ENCODE peak calls at places on chromosomes 13 and 19, in ten cellular contexts. One of them, this sample, is unnamed.
A peak's percentile ranks its signal among the peaks of the same experiment; 100 is the strongest.

GRCh38 chr19:20664917-20665781 is 3.8 kb upstream of the ZNF626 start:
- DNase-seq in cardiac fibroblast: peak; percentile 34
- DNase-seq in kidney glomerular epithelial cell: no peak
- DNase-seq in T-helper 1 cell: no peak
- DNase-seq in HEK293T: no peak
- DNase-seq in T-cell: no peak
- DNase-seq in NCI-H1436: no peak
- DNase-seq in transverse colon: no peak
- DNase-seq in tibial nerve: no peak
- DNase-seq in GM13976: no peak
- DNase-seq in this sample: no peak

GRCh38 chr13:106835477-106835876 is 267.5 kb upstream of the ARGLU1 start:
- DNase-seq in cardiac fibroblast: no peak
- DNase-seq in kidney glomerular epithelial cell: no peak
- DNase-seq in T-helper 1 cell: no peak
- DNase-seq in HEK293T: no peak
- DNase-seq in T-cell: no peak
- DNase-seq in NCI-H1436: no peak
- DNase-seq in transverse colon: no peak
- DNase-seq in tibial nerve: no peak
- DNase-seq in GM13976: no peak
- DNase-seq in this sample: no peak

GRCh38 chr13:35720290-35720689 is 243.8 kb upstream of the MAB21L1 start:
- DNase-seq in cardiac fibroblast: no peak
- DNase-seq in kidney glomerular epithelial cell: no peak
- DNase-seq in T-helper 1 cell: no peak
- DNase-seq in HEK293T: no peak
- DNase-seq in T-cell: no peak
- DNase-seq in NCI-H1436: no peak
- DNase-seq in transverse colon: no peak
- DNase-seq in tibial nerve: no peak
- DNase-seq in GM13976: no peak
- DNase-seq in this sample: no peak

GRCh38 chr13:42002066-42002465 is 41.2 kb upstream of the VWA8 start:
- DNase-seq in cardiac fibroblast: no peak
- DNase-seq in kidney glomerular epithelial cell: no peak
- DNase-seq in T-helper 1 cell: no peak
- DNase-seq in HEK293T: no peak
- DNase-seq in T-cell: no peak
- DNase-seq in NCI-H1436: no peak
- DNase-seq in transverse colon: no peak
- DNase-seq in tibial nerve: no peak
- DNase-seq in GM13976: no peak
- DNase-seq in this sample: no peak

GRCh38 chr19:45391871-45392665 is 12.8 kb downstream of the PPP1R13L start:
- DNase-seq in cardiac fibroblast: no peak
- DNase-seq in kidney glomerular epithelial cell: no peak
- DNase-seq in T-helper 1 cell: no peak
- DNase-seq in HEK293T: no peak
- DNase-seq in T-cell: no peak
- DNase-seq in NCI-H1436: no peak
- DNase-seq in transverse colon: no peak
- DNase-seq in tibial nerve: no peak
- DNase-seq in GM13976: no peak
- DNase-seq in this sample: no peak

GRCh38 chr13:110308377-110309158 is 1.5 kb downstream of the COL4A2 start:
- DNase-seq in cardiac fibroblast: peak; percentile 80
- DNase-seq in kidney glomerular epithelial cell: peak; percentile 66
- DNase-seq in T-helper 1 cell: no peak
- DNase-seq in HEK293T: no peak
- DNase-seq in T-cell: no peak
- DNase-seq in NCI-H1436: no peak
- DNase-seq in transverse colon: no peak
- DNase-seq in tibial nerve: no peak
- DNase-seq in GM13976: no peak
- DNase-seq in this sample: peak; percentile 67

GRCh38 chr13:33185853-33186252 is 99.7 kb downstream of the STARD13 start:
- DNase-seq in cardiac fibroblast: no peak
- DNase-seq in kidney glomerular epithelial cell: peak; percentile 7
- DNase-seq in T-helper 1 cell: no peak
- DNase-seq in HEK293T: no peak
- DNase-seq in T-cell: no peak
- DNase-seq in NCI-H1436: no peak
- DNase-seq in transverse colon: no peak
- DNase-seq in tibial nerve: no peak
- DNase-seq in GM13976: no peak
- DNase-seq in this sample: no peak

GRCh38 chr13:20702530-20702929 is 969 bp upstream of the IL17D start:
- DNase-seq in cardiac fibroblast: no peak
- DNase-seq in kidney glomerular epithelial cell: no peak
- DNase-seq in T-helper 1 cell: no peak
- DNase-seq in HEK293T: no peak
- DNase-seq in T-cell: no peak
- DNase-seq in NCI-H1436: no peak
- DNase-seq in transverse colon: no peak
- DNase-seq in tibial nerve: no peak
- DNase-seq in GM13976: no peak
- DNase-seq in this sample: no peak

GRCh38 chr19:2327773-2328400 is 499 bp downstream of the LSM7 start:
- DNase-seq in cardiac fibroblast: peak; percentile 81
- DNase-seq in kidney glomerular epithelial cell: peak; percentile 57
- DNase-seq in T-helper 1 cell: peak; percentile 86
- DNase-seq in HEK293T: no peak
- DNase-seq in T-cell: peak; percentile 52
- DNase-seq in NCI-H1436: no peak
- DNase-seq in transverse colon: peak; percentile 58
- DNase-seq in tibial nerve: no peak
- DNase-seq in GM13976: peak; percentile 87
- DNase-seq in this sample: peak; percentile 60

GRCh38 chr13:19984430-19985218 is 26.1 kb downstream of the ZMYM2 start:
- DNase-seq in cardiac fibroblast: peak; percentile 68
- DNase-seq in kidney glomerular epithelial cell: peak; percentile 22
- DNase-seq in T-helper 1 cell: peak; percentile 38
- DNase-seq in HEK293T: peak; percentile 13
- DNase-seq in T-cell: no peak
- DNase-seq in NCI-H1436: no peak
- DNase-seq in transverse colon: no peak
- DNase-seq in tibial nerve: no peak
- DNase-seq in GM13976: peak; percentile 66
- DNase-seq in this sample: peak; percentile 5

GRCh38 chr13:26449063-26449848 is 108.2 kb upstream of the WASF3 start:
- DNase-seq in cardiac fibroblast: peak; percentile 52
- DNase-seq in kidney glomerular epithelial cell: no peak
- DNase-seq in T-helper 1 cell: no peak
- DNase-seq in HEK293T: no peak
- DNase-seq in T-cell: no peak
- DNase-seq in NCI-H1436: no peak
- DNase-seq in transverse colon: no peak
- DNase-seq in tibial nerve: no peak
- DNase-seq in GM13976: no peak
- DNase-seq in this sample: no peak

GRCh38 chr19:46776927-46777911 is 11.2 kb downstream of the SLC1A5 start:
- DNase-seq in cardiac fibroblast: no peak
- DNase-seq in kidney glomerular epithelial cell: no peak
- DNase-seq in T-helper 1 cell: no peak
- DNase-seq in HEK293T: peak; percentile 36
- DNase-seq in T-cell: no peak
- DNase-seq in NCI-H1436: no peak
- DNase-seq in transverse colon: no peak
- DNase-seq in tibial nerve: no peak
- DNase-seq in GM13976: peak; percentile 13
- DNase-seq in this sample: no peak

GRCh38 chr19:55080121-55080914 is 4.6 kb downstream of the EPS8L1 start:
- DNase-seq in cardiac fibroblast: peak; percentile 72
- DNase-seq in kidney glomerular epithelial cell: no peak
- DNase-seq in T-helper 1 cell: peak; percentile 81
- DNase-seq in HEK293T: peak; percentile 93
- DNase-seq in T-cell: peak; percentile 67
- DNase-seq in NCI-H1436: peak; percentile 95
- DNase-seq in transverse colon: peak; percentile 91
- DNase-seq in tibial nerve: no peak
- DNase-seq in GM13976: peak; percentile 82
- DNase-seq in this sample: peak; percentile 96

GRCh38 chr19:29819300-29819699 is 7.5 kb downstream of the CCNE1 start:
- DNase-seq in cardiac fibroblast: no peak
- DNase-seq in kidney glomerular epithelial cell: no peak
- DNase-seq in T-helper 1 cell: no peak
- DNase-seq in HEK293T: no peak
- DNase-seq in T-cell: no peak
- DNase-seq in NCI-H1436: no peak
- DNase-seq in transverse colon: no peak
- DNase-seq in tibial nerve: no peak
- DNase-seq in GM13976: no peak
- DNase-seq in this sample: no peak

GRCh38 chr13:31199527-31199848 is 287 bp upstream of the B3GLCT start:
- DNase-seq in cardiac fibroblast: peak; percentile 5
- DNase-seq in kidney glomerular epithelial cell: no peak
- DNase-seq in T-helper 1 cell: no peak
- DNase-seq in HEK293T: no peak
- DNase-seq in T-cell: no peak
- DNase-seq in NCI-H1436: no peak
- DNase-seq in transverse colon: no peak
- DNase-seq in tibial nerve: no peak
- DNase-seq in GM13976: no peak
- DNase-seq in this sample: no peak

GRCh38 chr19:34645551-34645950 is 31.4 kb downstream of the SCGB2B2 start:
- DNase-seq in cardiac fibroblast: no peak
- DNase-seq in kidney glomerular epithelial cell: no peak
- DNase-seq in T-helper 1 cell: no peak
- DNase-seq in HEK293T: no peak
- DNase-seq in T-cell: no peak
- DNase-seq in NCI-H1436: no peak
- DNase-seq in transverse colon: no peak
- DNase-seq in tibial nerve: no peak
- DNase-seq in GM13976: no peak
- DNase-seq in this sample: no peak

GRCh38 chr19:18966304-18966703 is 25.3 kb upstream of the HOMER3 start:
- DNase-seq in cardiac fibroblast: no peak
- DNase-seq in kidney glomerular epithelial cell: no peak
- DNase-seq in T-helper 1 cell: no peak
- DNase-seq in HEK293T: no peak
- DNase-seq in T-cell: no peak
- DNase-seq in NCI-H1436: no peak
- DNase-seq in transverse colon: no peak
- DNase-seq in tibial nerve: no peak
- DNase-seq in GM13976: no peak
- DNase-seq in this sample: no peak

GRCh38 chr13:32150794-32151193 is 119.2 kb downstream of the FRY start:
- DNase-seq in cardiac fibroblast: peak; percentile 35
- DNase-seq in kidney glomerular epithelial cell: no peak
- DNase-seq in T-helper 1 cell: no peak
- DNase-seq in HEK293T: no peak
- DNase-seq in T-cell: no peak
- DNase-seq in NCI-H1436: no peak
- DNase-seq in transverse colon: peak; percentile 33
- DNase-seq in tibial nerve: peak; percentile 39
- DNase-seq in GM13976: no peak
- DNase-seq in this sample: no peak

GRCh38 chr13:75566658-75567057 is 17.1 kb downstream of the UCHL3 start:
- DNase-seq in cardiac fibroblast: peak; percentile 82
- DNase-seq in kidney glomerular epithelial cell: peak; percentile 38
- DNase-seq in T-helper 1 cell: no peak
- DNase-seq in HEK293T: no peak
- DNase-seq in T-cell: no peak
- DNase-seq in NCI-H1436: peak; percentile 15
- DNase-seq in transverse colon: no peak
- DNase-seq in tibial nerve: no peak
- DNase-seq in GM13976: no peak
- DNase-seq in this sample: no peak

GRCh38 chr13:50891206-50891605 is 18.4 kb upstream of the RNASEH2B start:
- DNase-seq in cardiac fibroblast: no peak
- DNase-seq in kidney glomerular epithelial cell: no peak
- DNase-seq in T-helper 1 cell: no peak
- DNase-seq in HEK293T: no peak
- DNase-seq in T-cell: no peak
- DNase-seq in NCI-H1436: no peak
- DNase-seq in transverse colon: no peak
- DNase-seq in tibial nerve: no peak
- DNase-seq in GM13976: no peak
- DNase-seq in this sample: no peak

GRCh38 chr13:72643339-72643989 is 84.0 kb downstream of the MZT1 start:
- DNase-seq in cardiac fibroblast: peak; percentile 68
- DNase-seq in kidney glomerular epithelial cell: peak; percentile 52
- DNase-seq in T-helper 1 cell: peak; percentile 27
- DNase-seq in HEK293T: peak; percentile 62
- DNase-seq in T-cell: peak; percentile 28
- DNase-seq in NCI-H1436: peak; percentile 11
- DNase-seq in transverse colon: peak; percentile 69
- DNase-seq in tibial nerve: peak; percentile 30
- DNase-seq in GM13976: peak; percentile 37
- DNase-seq in this sample: peak; percentile 6

GRCh38 chr19:37691881-37692504 is 27.6 kb downstream of the ZNF607 start:
- DNase-seq in cardiac fibroblast: peak; percentile 86
- DNase-seq in kidney glomerular epithelial cell: peak; percentile 56
- DNase-seq in T-helper 1 cell: peak; percentile 71
- DNase-seq in HEK293T: peak; percentile 34
- DNase-seq in T-cell: peak; percentile 67
- DNase-seq in NCI-H1436: no peak
- DNase-seq in transverse colon: peak; percentile 84
- DNase-seq in tibial nerve: peak; percentile 43
- DNase-seq in GM13976: peak; percentile 77
- DNase-seq in this sample: no peak